ENCODE peak calls at places on chromosome X, in ten cellular contexts. W, H, R, K, T, Q, C, O, G and F are unnamed samples.

GRCh38 chrX:140525448-140525847 is 20.6 kb upstream of the SOX3 start:
- DNase-seq in G (no peak), C (no peak), W (peak; percentile 41), Q (no peak), K (no peak), O (no peak), T (no peak), R (no peak), H (no peak), F (no peak)

GRCh38 chrX:115337735-115338134 is 48.2 kb downstream of the LUZP4 start:
- DNase-seq in C (no peak), G (no peak), T (no peak), R (no peak), H (no peak), Q (no peak), W (no peak), K (no peak), O (no peak), F (no peak)

GRCh38 chrX:13101439-13102139 is 57.2 kb upstream of the FAM9C start:
- DNase-seq in R (peak; percentile 77), G (peak; percentile 71), Q (no peak), C (peak; percentile 30), W (no peak), K (peak; percentile 46), H (no peak), T (peak; percentile 82), O (peak; percentile 87), F (peak; percentile 57)

GRCh38 chrX:42131856-42132255 is 208.5 kb upstream of the CASK start:
- DNase-seq in O (no peak), G (no peak), C (no peak), Q (no peak), R (no peak), K (no peak), W (no peak), H (no peak), T (no peak), F (no peak)

GRCh38 chrX:51395807-51396728 is 63.4 kb downstream of the NUDT10 start:
- DNase-seq in K (peak; percentile 4), O (peak; percentile 62), G (no peak), C (no peak), Q (no peak), R (peak; percentile 24), W (peak; percentile 73), H (no peak), T (no peak), F (peak; percentile 46)

GRCh38 chrX:13994104-13994503 is 35.6 kb downstream of the GEMIN8 start:
- DNase-seq in T (no peak), Q (no peak), C (no peak), H (no peak), O (no peak), G (no peak), W (no peak), K (no peak), R (no peak), F (no peak)

GRCh38 chrX:124736553-124737240 is 390.3 kb downstream of the SH2D1A start:
- DNase-seq in K (no peak), G (no peak), T (no peak), W (peak; percentile 89), Q (no peak), H (no peak), C (no peak), O (no peak), R (no peak), F (no peak)

GRCh38 chrX:118350221-118350620 is 4.3 kb downstream of the WDR44 start:
- DNase-seq in K (no peak), Q (no peak), C (peak; percentile 13), W (no peak), G (no peak), R (no peak), T (no peak), O (no peak), H (no peak), F (no peak)

GRCh38 chrX:23661671-23662070 is 5.6 kb upstream of the PRDX4 start:
- DNase-seq in W (no peak), G (no peak), C (no peak), T (no peak), K (no peak), O (no peak), H (no peak), R (no peak), Q (no peak), F (no peak)

GRCh38 chrX:154542723-154543424 is 3.8 kb downstream of the G6PD start:
- DNase-seq in Q (no peak), T (no peak), W (no peak), K (no peak), H (no peak), C (peak; percentile 98), O (no peak), G (no peak), R (peak; percentile 77), F (no peak)

GRCh38 chrX:96569034-96569433 is 115.6 kb upstream of the DIAPH2 start:
- DNase-seq in Q (no peak), H (no peak), O (no peak), G (no peak), R (no peak), W (no peak), K (no peak), C (no peak), T (no peak), F (no peak)

GRCh38 chrX:96564595-96564994 is 120.0 kb upstream of the DIAPH2 start:
- DNase-seq in C (peak; percentile 5), K (no peak), T (no peak), Q (no peak), W (no peak), O (no peak), H (no peak), R (no peak), G (no peak), F (no peak)

GRCh38 chrX:96566856-96567255 is 117.8 kb upstream of the DIAPH2 start:
- DNase-seq in W (no peak), R (no peak), H (no peak), G (no peak), K (no peak), O (no peak), C (no peak), Q (no peak), T (no peak), F (no peak)

GRCh38 chrX:96568088-96568487 is 116.6 kb upstream of the DIAPH2 start:
- DNase-seq in T (no peak), K (no peak), C (peak; percentile 53), G (no peak), R (no peak), Q (no peak), H (no peak), W (no peak), O (no peak), F (no peak)

GRCh38 chrX:96563663-96564062 is 121.0 kb upstream of the DIAPH2 start:
- DNase-seq in H (no peak), O (no peak), R (no peak), T (no peak), Q (no peak), K (peak; percentile 30), G (no peak), C (peak; percentile 45), W (no peak), F (no peak)
- TF ChIP-seq POLR2AphosphoS5 in H (no peak), O (peak; percentile 18), R (no peak), T (peak; percentile 54), Q (no peak), K (peak; percentile 74), G (no peak), C (no peak), W (no peak), F (no peak)

GRCh38 chrX:49197543-49198087 is 2.4 kb downstream of the SYP start:
- DNase-seq in O (no peak), H (no peak), K (no peak), R (no peak), T (no peak), G (no peak), W (no peak), Q (no peak), C (no peak), F (no peak)

GRCh38 chrX:49199315-49199595 is 738 bp downstream of the SYP start:
- DNase-seq in Q (no peak), R (no peak), G (no peak), K (no peak), O (no peak), H (no peak), W (no peak), C (no peak), T (no peak), F (no peak)

GRCh38 chrX:49202022-49202421 is 2.0 kb upstream of the SYP start:
- DNase-seq in C (no peak), T (no peak), W (no peak), R (no peak), O (no peak), Q (no peak), H (no peak), K (no peak), G (no peak), F (no peak)

GRCh38 chrX:49198540-49199314 is 1.3 kb downstream of the SYP start:
- DNase-seq in K (no peak), Q (no peak), C (no peak), H (no peak), T (no peak), W (peak; percentile 18), R (no peak), O (no peak), G (no peak), F (no peak)

GRCh38 chrX:49199906-49200771 is at the start of gene SYP:
- DNase-seq in T (peak; percentile 91), K (peak; percentile 86), G (peak; percentile 91), R (peak; percentile 93), W (peak; percentile 83), Q (peak; percentile 95), O (peak; percentile 96), C (peak; percentile 76), H (no peak), F (peak; percentile 87)
- TF ChIP-seq POLR2AphosphoS5 in T (no peak), K (peak; percentile 62), G (peak; percentile 80), R (peak; percentile 77), W (peak; percentile 82), Q (peak; percentile 80), O (peak; percentile 87), C (peak; percentile 80), H (peak; percentile 77), F (peak; percentile 28)

GRCh38 chrX:129678176-129678880 is 23.6 kb upstream of the APLN start:
- DNase-seq in G (peak; percentile 55), T (no peak), K (no peak), R (peak; percentile 65), Q (no peak), O (peak; percentile 71), C (peak; percentile 14), W (peak; percentile 32), H (no peak), F (peak; percentile 20)
- TF ChIP-seq POLR2AphosphoS5 in G (no peak), T (no peak), K (no peak), R (no peak), Q (no peak), O (peak; percentile 10), C (no peak), W (no peak), H (no peak), F (no peak)

DNA sequence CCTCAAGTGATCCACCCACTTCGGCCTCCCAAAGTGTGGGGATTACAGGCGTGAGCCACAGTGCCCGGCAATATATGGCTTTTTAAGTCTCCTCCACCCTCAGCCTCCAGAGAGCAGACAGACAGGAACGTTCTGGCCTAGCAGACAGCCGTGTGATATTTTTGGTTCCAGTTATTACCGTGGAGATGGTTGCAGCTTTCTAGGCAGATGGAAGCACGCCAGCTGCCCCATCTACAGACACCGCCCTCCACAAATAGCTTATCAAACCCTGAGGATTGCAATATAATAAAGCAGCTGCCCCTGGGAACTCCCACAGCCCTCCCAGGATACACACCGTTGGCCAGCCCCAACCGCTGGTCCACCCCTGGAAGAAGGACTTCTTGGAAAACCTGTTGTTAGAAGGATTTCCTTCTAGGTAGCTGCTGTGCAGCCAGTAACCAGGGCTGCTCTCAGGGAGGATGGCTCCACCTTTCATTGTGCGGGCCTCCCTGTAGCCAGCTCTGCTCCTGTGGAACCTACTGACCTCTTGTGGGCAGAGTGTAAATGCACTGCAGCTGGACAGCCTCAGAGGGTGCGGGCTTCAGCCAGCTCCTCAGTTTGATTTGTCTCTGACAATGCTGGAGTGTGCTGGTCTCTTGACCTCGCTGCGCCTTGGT is 44.0 kb downstream of the SLC25A5 start:
- DNase-seq in H (no peak), Q (no peak), W (peak; percentile 82), T (no peak), C (peak; percentile 69), G (peak; percentile 71), K (peak; percentile 60), O (peak; percentile 73), R (peak; percentile 73), F (peak; percentile 51)
- TF ChIP-seq POLR2AphosphoS5 in H (no peak), Q (peak; percentile 37), W (no peak), T (no peak), C (no peak), G (no peak), K (peak; percentile 56), O (no peak), R (no peak), F (no peak)